ENCODE peak calls at places on chromosomes 1 and 21, in five cellular contexts. M is prostate gland, Q is heart left ventricle, I is K562, A is iPS DF 6.9. R is an unnamed sample. For H3K4me1, the result is how much of the 10 kb centered on the place peaks cover.

GRCh38 chr1:6224733-6225132 is 11.0 kb downstream of the ICMT start:
- DNase-seq in Q (no peak), I (no peak), A (no peak), M (no peak), R (no peak)

GRCh38 chr1:245484176-245484575 is 329.4 kb downstream of the KIF26B start:
- DNase-seq in Q (no peak), I (no peak), M (no peak), A (no peak), R (no peak)

GRCh38 chr1:96206451-96206850 is 515.1 kb upstream of the PTBP2 start:
- DNase-seq in Q (no peak), A (no peak), I (no peak), M (no peak), R (no peak)

GRCh38 chr1:103529746-103530145 is 4.2 kb downstream of the RNPC3 start:
- DNase-seq in A (no peak), M (no peak), Q (no peak), I (no peak), R (no peak)

GRCh38 chr1:76682152-76682551 is 185.1 kb upstream of the ST6GALNAC5 start:
- DNase-seq in I (no peak), M (no peak), A (no peak), Q (no peak), R (no peak)

GRCh38 chr1:223143760-223144248 is 756 bp upstream of the TLR5 start:
- DNase-seq in M (no peak), I (peak), Q (peak), A (no peak), R (no peak)

GRCh38 chr1:152162826-152163463 is 3.9 kb upstream of the RPTN start:
- DNase-seq in Q (no peak), A (no peak), I (no peak), M (no peak), R (no peak)

GRCh38 chr1:102191723-102192122 is 195.0 kb upstream of the OLFM3 start:
- DNase-seq in I (no peak), M (no peak), A (peak), Q (no peak), R (no peak)

GRCh38 chr1:190179817-190180216 is 297.8 kb downstream of the BRINP3 start:
- DNase-seq in M (no peak), Q (no peak), A (no peak), I (no peak), R (no peak)

GRCh38 chr1:181190362-181191035 is 102.0 kb downstream of the IER5 start:
- DNase-seq in I (no peak), Q (no peak), A (no peak), M (no peak), R (no peak)

GRCh38 chr1:40049745-40050144 is 9.2 kb downstream of the CAP1 start:
- DNase-seq in M (no peak), Q (no peak), A (no peak), I (no peak), R (no peak)
- H3K27ac ChIP-seq in M (no peak), Q (no peak), A (no peak), I (no peak), R (no peak)

DNA sequence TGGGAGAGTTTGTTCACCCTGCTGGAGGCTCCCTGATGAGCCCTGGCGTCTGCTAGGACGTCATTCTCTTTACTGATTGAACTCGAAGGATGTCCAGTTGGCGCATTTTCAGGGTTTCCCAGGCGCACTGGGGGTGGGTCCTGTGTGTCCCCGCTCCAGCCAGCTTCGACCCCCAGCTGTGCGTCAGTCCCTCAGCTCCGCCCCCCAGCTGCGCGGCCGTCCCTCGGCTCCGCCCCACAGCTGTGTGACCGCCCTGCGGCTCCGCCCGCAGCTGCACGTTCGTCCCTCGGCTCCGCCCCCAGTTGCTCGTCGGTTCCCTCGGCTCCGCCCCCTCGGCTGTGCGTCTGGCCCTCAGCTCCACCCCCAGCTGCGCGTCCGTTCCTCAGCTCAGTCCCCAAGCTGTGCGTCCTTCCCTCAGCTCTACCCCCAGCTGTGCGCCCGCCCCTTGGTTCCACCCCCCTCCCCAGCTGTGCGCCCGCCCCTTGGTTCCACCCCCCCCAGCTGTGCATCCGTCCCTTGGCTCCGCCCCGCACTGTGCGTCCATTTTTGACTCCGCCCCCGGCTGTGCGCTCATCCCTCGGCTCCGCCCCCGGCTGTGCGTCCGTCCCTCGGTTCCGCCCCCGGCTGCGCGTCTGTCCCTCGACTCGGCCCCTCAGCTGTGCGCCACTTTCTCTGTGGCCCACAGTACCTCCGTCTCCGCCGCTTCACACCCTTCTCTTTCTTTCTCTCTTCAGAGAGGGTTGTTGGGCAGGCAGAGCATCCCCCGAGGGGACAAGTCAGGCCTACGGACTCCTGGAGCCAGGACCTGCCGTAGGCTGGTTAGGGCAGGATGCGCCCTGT is 61.3 kb downstream of the FAAP20 start:
- DNase-seq in A (peak), Q (peak), M (peak), I (peak), R (peak)
- H3K4me3 ChIP-seq in A (peak), Q (peak), M (peak), I (peak), R (peak)

DNA sequence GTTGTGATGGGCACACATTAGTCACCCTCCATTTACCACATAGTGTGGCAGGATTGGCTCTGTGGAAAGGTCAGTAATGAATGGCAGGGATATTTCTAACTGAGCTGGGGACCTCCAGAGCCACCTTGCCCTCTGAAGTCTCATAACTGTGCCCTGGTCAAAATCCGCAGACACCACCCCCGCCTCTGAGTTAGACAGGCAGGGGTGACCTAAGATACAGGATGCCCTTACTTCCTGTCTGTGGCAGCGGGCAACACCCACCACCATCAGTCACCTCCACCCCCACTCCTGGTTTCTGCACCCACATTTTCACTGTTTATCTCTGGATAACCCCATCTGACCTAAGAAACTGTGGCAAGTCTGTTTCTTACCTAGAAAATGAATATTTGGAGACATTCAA is 25.5 kb upstream of the RGS16 start:
- DNase-seq in A (no peak), I (no peak), M (no peak), Q (no peak), R (no peak)
- H3K4me1 ChIP-seq in A (under half), I (under half), M (under half), Q (under half), R (half or more)

GRCh38 chr21:43767980-43768867 is 7.9 kb downstream of the CSTB start:
- DNase-seq in I (peak), A (no peak), Q (no peak), M (no peak), R (peak)

GRCh38 chr21:43764576-43765495 is 11.3 kb downstream of the CSTB start:
- DNase-seq in A (no peak), M (no peak), Q (no peak), I (no peak), R (no peak)

GRCh38 chr21:43767498-43767979 is 8.6 kb downstream of the CSTB start:
- DNase-seq in I (no peak), A (no peak), M (no peak), Q (no peak), R (no peak)

GRCh38 chr21:43768868-43769167 is 7.3 kb downstream of the CSTB start:
- DNase-seq in Q (no peak), I (no peak), M (no peak), A (no peak), R (no peak)

GRCh38 chr21:43766734-43767497 is 9.2 kb downstream of the CSTB start:
- DNase-seq in M (no peak), Q (no peak), I (no peak), A (no peak), R (no peak)
- H3K27ac ChIP-seq in M (no peak), Q (no peak), I (peak), A (no peak), R (no peak)

GRCh38 chr1:177466286-177466685 is 295.5 kb downstream of the BRINP2 start:
- DNase-seq in I (no peak), A (no peak), Q (no peak), M (no peak), R (no peak)
- H3K4me3 ChIP-seq in I (no peak), A (no peak), Q (no peak), M (no peak), R (no peak)

GRCh38 chr1:154420172-154420571 is 15.0 kb downstream of the IL6R start:
- DNase-seq in Q (peak), I (no peak), A (no peak), M (peak), R (peak)
- H3K4me1 ChIP-seq in Q (under half), I (under half), A (under half), M (half or more), R (half or more)

DNA sequence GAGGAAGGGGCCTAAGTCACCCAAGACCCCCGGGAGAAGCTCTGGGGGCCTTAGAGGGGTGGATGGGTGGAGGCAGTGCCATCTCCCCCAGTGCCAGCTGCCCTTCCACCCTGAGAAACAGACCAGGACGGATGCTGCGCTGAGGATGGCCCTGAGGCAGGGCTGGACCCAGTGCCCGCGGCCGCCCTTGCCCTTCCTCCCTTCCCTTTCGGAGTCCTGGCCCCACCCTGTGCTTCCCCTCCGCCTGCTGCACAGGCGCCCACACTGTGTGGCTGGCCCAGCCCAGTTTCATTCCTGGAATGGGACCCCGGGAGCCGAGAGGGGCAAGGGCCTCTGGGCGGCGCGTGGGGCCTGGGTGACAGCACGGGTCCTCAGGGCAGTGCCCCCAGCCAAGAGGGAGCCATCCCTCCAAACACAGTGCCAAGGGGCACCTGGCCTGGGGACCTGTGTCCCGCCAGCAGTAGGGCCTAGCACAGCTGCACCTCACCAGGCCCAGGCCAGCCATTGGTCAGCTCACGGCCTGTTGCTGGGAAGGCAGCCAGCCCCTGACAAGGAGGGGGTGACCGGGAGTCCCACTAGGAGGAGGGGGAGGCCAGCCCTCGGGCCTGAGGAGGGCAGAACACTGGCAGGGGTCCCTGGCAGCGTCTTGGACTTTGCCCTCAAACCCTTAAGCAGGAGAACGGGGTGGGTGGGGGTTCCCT is 13.4 kb upstream of the SKI start:
- DNase-seq in I (no peak), Q (peak), M (no peak), A (no peak), R (no peak)
- H3K27ac ChIP-seq in I (no peak), Q (peak), M (peak), A (no peak), R (peak)

DNA sequence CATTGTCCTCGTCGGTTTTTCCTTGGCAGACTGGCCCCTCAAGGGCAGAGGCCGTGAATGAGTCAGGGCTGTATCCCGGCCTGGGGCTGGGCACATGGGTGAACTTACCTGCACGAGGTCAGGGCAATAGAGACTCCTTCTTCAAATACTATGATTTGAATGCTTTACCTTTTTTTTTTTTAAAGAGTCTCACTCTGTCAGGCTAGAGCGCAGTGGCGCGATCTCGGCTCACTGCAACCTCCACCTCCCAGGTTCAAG is 5.0 kb downstream of the LAPTM5 start:
- DNase-seq in M (no peak), A (no peak), I (no peak), Q (no peak), R (no peak)
- H3K4me3 ChIP-seq in M (no peak), A (no peak), I (no peak), Q (no peak), R (no peak)

DNA sequence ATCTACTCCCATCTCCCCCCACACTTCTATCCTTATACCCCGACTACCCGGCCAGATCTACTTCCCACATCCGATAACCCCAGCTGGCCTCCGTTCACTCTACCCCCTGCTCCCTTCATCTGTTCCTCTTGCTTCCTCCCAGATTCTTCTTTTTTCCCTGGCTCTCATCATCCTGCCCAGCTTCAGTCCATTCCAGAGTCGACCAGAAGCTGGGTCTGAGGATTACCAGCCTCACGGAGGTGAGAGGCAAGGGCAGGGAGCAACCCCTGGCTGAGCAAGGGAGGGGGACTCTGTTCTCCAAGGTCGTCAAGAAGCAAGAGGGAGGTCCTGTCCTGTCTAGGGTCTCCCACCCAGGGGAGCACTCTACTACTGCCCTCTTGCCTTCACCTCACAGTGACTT is 4.0 kb downstream of the JTB start:
- DNase-seq in A (no peak), M (no peak), I (no peak), Q (no peak), R (no peak)
- H3K4me1 ChIP-seq in A (under half), M (under half), I (under half), Q (under half), R (under half)